ENCODE peak calls at places on chromosomes 6 and 20, in four cellular contexts. N, K, L and H are unnamed samples.

GRCh38 chr20:34894723-34895122 is 18.3 kb downstream of the ACSS2 start:
- DNase-seq in N (no peak), K (no peak), L (no peak), H (no peak)

GRCh38 chr6:32932132-32932868 is 8.5 kb downstream of the HLA-DMB start:
- DNase-seq in N (no peak), K (no peak), L (no peak), H (no peak)

GRCh38 chr20:48597521-48598302 is 230.1 kb downstream of the PREX1 start:
- DNase-seq in N (no peak), K (no peak), L (no peak), H (no peak)

GRCh38 chr6:42300701-42301100 is 83.0 kb upstream of the MRPS10 start:
- DNase-seq in N (no peak), K (no peak), L (no peak), H (no peak)

GRCh38 chr20:32820698-32821378 is 1.1 kb downstream of the MAPRE1 start:
- DNase-seq in N (no peak), K (no peak), L (no peak), H (no peak)

GRCh38 chr6:117919775-117920492 is 12.9 kb downstream of the SLC35F1 start:
- DNase-seq in N (no peak), K (peak), L (no peak), H (no peak)

GRCh38 chr6:95576621-95577316 is 566 bp upstream of the MANEA start:
- DNase-seq in N (no peak), K (no peak), L (no peak), H (no peak)

GRCh38 chr20:10622657-10623418 is 51.0 kb downstream of the JAG1 start:
- DNase-seq in N (no peak), K (no peak), L (no peak), H (no peak)

GRCh38 chr6:118876814-118877213 is 17.1 kb upstream of the ASF1A start:
- DNase-seq in N (no peak), K (no peak), L (no peak), H (no peak)